ENCODE peak calls at places on chromosome 12, in five cellular contexts. V is K562, F is H1, N is GM23338, K is upper lobe of left lung. A is an unnamed sample.

GRCh38 chr12:77940566-77940965 is 109.9 kb downstream of the NAV3 start:
- DNase-seq in V (no peak), F (no peak), N (no peak), K (no peak), A (no peak)

GRCh38 chr12:38669081-38669480 is 236.3 kb downstream of the CPNE8 start:
- DNase-seq in V (no peak), F (no peak), N (no peak), K (no peak), A (no peak)

GRCh38 chr12:46214668-46215429 is 54.0 kb downstream of the SLC38A1 start:
- DNase-seq in V (no peak), F (no peak), N (no peak), K (no peak), A (no peak)

GRCh38 chr12:130572553-130572952 is 143.5 kb downstream of the RIMBP2 start:
- DNase-seq in V (no peak), F (no peak), N (no peak), K (no peak), A (no peak)

GRCh38 chr12:76220980-76221379 is 127.2 kb downstream of the BBS10 start:
- DNase-seq in V (no peak), F (no peak), N (peak; percentile 14), K (no peak), A (no peak)

GRCh38 chr12:107622005-107622404 is 63.6 kb upstream of the PWP1 start:
- DNase-seq in V (peak; percentile 65), F (peak; percentile 80), N (peak; percentile 78), K (no peak), A (no peak)

GRCh38 chr12:87599459-87599858 is 429.7 kb downstream of the C12orf50 start:
- DNase-seq in V (no peak), F (no peak), N (no peak), K (no peak), A (no peak)

GRCh38 chr12:57147641-57147944 is 174 bp upstream of the LRP1-AS start:
- DNase-seq in V (no peak), F (no peak), N (no peak), K (no peak), A (peak; percentile 78)

GRCh38 chr12:92987362-92987761 is 58.3 kb upstream of the EEA1 start:
- DNase-seq in V (peak; percentile 76), F (no peak), N (peak; percentile 86), K (no peak), A (no peak)

GRCh38 chr12:7096006-7096903 is 4.0 kb upstream of the C1R start:
- DNase-seq in V (no peak), F (no peak), N (peak; percentile 17), K (no peak), A (peak; percentile 52)
- TF ChIP-seq POLR2AphosphoS5 in V (no peak), F (no peak), N (no peak), K (no peak), A (no peak)

GRCh38 chr12:132786192-132786591 is 24.6 kb upstream of the ANKLE2 start:
- DNase-seq in V (no peak), F (no peak), N (no peak), K (peak; percentile 66), A (no peak)

GRCh38 chr12:132781938-132782337 is 20.3 kb upstream of the ANKLE2 start:
- DNase-seq in V (no peak), F (no peak), N (no peak), K (no peak), A (no peak)

GRCh38 chr12:132787877-132788276 is 26.2 kb upstream of the ANKLE2 start:
- DNase-seq in V (no peak), F (no peak), N (no peak), K (no peak), A (no peak)

GRCh38 chr12:132784580-132784979 is 22.9 kb upstream of the ANKLE2 start:
- DNase-seq in V (no peak), F (no peak), N (no peak), K (no peak), A (no peak)

GRCh38 chr12:132783917-132784531 is 22.4 kb upstream of the ANKLE2 start:
- DNase-seq in V (no peak), F (no peak), N (no peak), K (peak; percentile 60), A (no peak)
- TF ChIP-seq POLR2AphosphoS5 in V (no peak), F (no peak), N (no peak), K (no peak), A (no peak)

DNA sequence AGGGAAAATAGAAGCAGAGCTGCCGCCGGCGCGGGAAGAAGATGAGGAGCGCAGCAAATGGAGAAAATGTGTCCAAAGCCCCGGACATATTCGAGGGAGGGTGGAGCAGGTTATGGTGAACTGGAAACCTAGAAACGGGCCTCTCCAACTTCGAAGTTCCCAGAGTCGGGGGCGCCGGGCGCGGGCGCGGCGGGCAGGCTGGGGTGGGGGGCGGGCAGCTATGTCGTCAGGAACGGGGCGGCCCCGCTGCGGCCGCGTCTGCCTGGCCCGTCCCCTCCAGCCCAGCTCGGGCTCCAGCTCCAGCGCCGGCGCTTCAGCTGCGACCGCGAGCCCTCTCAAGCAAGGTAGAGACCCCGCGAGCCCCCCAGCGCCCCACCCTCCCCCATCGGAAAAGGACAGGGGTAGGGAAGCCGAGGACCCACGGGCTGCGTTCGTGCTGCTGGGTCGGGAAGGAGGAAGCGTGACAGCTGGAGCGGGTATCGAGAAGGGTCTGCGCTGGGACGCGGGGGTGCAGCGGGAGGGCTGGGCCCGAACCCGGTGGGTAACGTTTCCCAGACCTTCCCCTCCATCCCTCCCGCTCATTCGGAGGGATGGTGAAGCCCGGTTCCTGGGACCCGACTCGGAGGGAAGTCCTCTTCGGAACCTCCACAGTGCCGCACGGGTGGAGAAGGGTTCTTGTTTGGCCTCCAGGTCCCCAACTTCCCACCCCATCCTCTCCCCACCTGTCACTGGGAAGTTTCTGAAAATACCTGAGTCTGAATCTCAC is 1.0 kb downstream of the DGKA start:
- DNase-seq in V (peak; percentile 58), F (peak; percentile 73), N (peak; percentile 70), K (peak; percentile 93), A (peak; percentile 81)
- TF ChIP-seq POLR2AphosphoS5 in V (no peak), F (no peak), N (no peak), K (no peak), A (peak; percentile 13)

DNA sequence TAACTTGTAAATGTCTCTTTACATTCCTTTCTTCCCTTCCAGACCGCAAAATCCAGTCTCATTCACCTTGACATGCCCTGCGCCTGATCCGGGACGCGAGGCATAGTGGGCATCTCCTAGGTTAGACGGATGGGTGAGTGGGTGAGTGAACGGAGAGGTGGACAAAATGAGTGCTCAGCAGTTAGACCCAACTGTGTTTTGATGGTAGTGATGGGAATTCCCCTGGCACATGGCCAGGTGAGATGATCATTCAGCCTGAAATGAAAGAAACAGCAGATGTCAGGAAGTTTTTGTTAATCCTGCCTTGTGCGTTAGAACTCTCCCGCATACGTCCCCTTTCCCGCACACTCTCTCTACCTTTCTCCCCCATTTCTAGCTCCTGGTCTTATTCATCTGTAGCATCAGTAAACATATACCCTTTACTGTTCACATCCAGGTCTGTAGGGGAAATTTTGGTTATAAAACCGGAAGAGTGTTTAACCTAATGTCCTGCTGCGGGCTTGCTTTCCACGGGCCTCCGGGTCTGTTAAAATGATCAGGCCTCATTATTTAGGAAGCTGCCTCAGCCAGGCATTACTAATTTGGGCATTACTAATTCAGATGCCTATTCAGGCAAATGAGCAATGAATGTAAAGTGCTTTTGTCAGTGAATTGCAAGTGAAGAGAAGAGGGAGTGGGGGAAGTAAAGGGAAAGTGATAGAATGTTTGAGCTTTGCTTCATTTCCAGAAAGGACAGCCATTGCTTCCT is 172.8 kb downstream of the ETV6 start:
- DNase-seq in V (no peak), F (no peak), N (no peak), K (no peak), A (no peak)
- TF ChIP-seq POLR2AphosphoS5 in V (no peak), F (no peak), N (no peak), K (no peak), A (no peak)

GRCh38 chr12:12449533-12450025 is 92.7 kb downstream of the BORCS5 start:
- DNase-seq in V (no peak), F (no peak), N (no peak), K (no peak), A (no peak)
- TF ChIP-seq POLR2AphosphoS5 in V (no peak), F (no peak), N (no peak), K (peak; percentile 78), A (no peak)

GRCh38 chr12:49243631-49244030 is 21.3 kb upstream of the TUBA1C start:
- DNase-seq in V (no peak), F (no peak), N (no peak), K (no peak), A (no peak)
- TF ChIP-seq POLR2AphosphoS5 in V (no peak), F (no peak), N (no peak), K (no peak), A (no peak)

GRCh38 chr12:104671407-104672095 is 214.8 kb downstream of the CHST11 start:
- DNase-seq in V (peak; percentile 60), F (no peak), N (no peak), K (no peak), A (peak; percentile 92)
- TF ChIP-seq POLR2AphosphoS5 in V (no peak), F (no peak), N (no peak), K (peak; percentile 94), A (peak; percentile 64)

DNA sequence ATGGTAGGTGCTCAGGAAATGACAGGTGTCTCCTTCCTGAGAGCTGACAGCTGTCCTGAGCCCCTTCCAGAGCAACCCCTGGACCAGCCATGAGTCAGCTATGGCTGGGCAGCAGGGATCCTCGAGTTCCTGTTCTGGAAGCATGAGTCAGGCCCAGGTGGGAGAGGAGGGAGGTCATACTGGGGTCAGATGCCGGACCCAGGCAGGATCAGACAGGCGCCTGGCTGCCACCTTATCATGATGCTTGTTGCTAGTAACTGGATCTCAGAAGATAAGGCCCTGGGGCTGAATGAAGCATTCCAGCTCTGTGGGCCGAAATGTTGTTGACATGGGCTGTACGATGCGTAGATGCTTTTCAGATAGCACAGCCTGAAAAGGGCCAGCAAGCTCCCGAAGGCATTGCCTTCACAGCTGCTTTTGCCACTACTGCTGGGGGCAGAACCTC is 17.4 kb upstream of the KRT7 start:
- DNase-seq in V (peak; percentile 12), F (no peak), N (no peak), K (no peak), A (peak; percentile 45)
- TF ChIP-seq POLR2AphosphoS5 in V (no peak), F (no peak), N (no peak), K (no peak), A (peak; percentile 43)

DNA sequence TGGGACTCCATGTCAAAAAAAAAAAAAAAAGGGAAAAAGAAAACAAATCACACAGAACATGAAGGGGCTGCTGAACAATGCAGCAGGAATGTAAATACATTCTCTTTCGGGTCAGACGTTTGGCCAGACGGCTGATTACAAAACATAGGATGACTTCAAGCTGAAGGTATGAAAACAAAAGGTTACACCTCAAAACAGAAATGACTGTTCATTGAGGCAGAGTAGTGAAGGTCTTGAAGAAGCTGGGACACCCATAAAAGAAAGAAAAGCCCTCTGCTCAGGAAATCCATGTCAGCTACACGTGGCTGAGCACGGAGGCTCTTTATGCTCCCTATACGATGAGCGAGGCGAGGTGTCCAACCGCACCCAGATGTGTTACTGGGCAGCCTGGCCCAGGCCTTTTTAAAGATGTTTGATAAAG is 37.7 kb downstream of the FGD4 start:
- DNase-seq in V (no peak), F (no peak), N (no peak), K (no peak), A (no peak)
- TF ChIP-seq POLR2AphosphoS5 in V (no peak), F (no peak), N (no peak), K (no peak), A (no peak)

GRCh38 chr12:122435186-122435585 is 12.7 kb upstream of the CLIP1 start:
- DNase-seq in V (no peak), F (no peak), N (no peak), K (no peak), A (peak; percentile 2)

GRCh38 chr12:122437656-122438121 is 15.2 kb upstream of the CLIP1 start:
- DNase-seq in V (no peak), F (no peak), N (no peak), K (no peak), A (peak; percentile 91)
- TF ChIP-seq POLR2AphosphoS5 in V (no peak), F (no peak), N (no peak), K (peak; percentile 53), A (peak; percentile 51)